ENCODE peak calls at places on chromosome 13, in six cellular contexts. X is psoas muscle, N is IMR-90, F is left ventricle myocardium inferior, J is HFF-Myc, B is heart right ventricle. I is an unnamed sample.

GRCh38 chr13:59024434-59024833 is 1139.3 kb downstream of the DIAPH3 start:
- DNase-seq in X (no peak), N (no peak), F (no peak), J (no peak), B (no peak), I (no peak)

GRCh38 chr13:82747948-82748347 is 1134.3 kb downstream of the SLITRK1 start:
- DNase-seq in X (no peak), N (peak), F (no peak), J (peak), B (no peak), I (peak)

GRCh38 chr13:51328488-51328887 is 11.0 kb upstream of the SERPINE3 start:
- DNase-seq in X (no peak), N (no peak), F (no peak), J (no peak), B (no peak), I (no peak)

GRCh38 chr13:40981949-40982348 is 37.2 kb downstream of the ELF1 start:
- DNase-seq in X (no peak), N (no peak), F (no peak), J (no peak), B (no peak), I (no peak)

GRCh38 chr13:77521595-77522367 is 13.7 kb upstream of the SCEL start:
- DNase-seq in X (no peak), N (no peak), F (no peak), J (no peak), B (no peak), I (peak)

GRCh38 chr13:107450931-107451330 is 764.4 kb downstream of the LIG4 start:
- DNase-seq in X (peak), N (peak), F (no peak), J (no peak), B (no peak), I (peak)

GRCh38 chr13:114151565-114152284 is 19.3 kb upstream of the RASA3 start:
- DNase-seq in X (peak), N (no peak), F (no peak), J (no peak), B (no peak), I (no peak)

GRCh38 chr13:102913924-102914628 is 68.2 kb downstream of the ERCC5 start:
- DNase-seq in X (no peak), N (peak), F (no peak), J (no peak), B (no peak), I (peak)

GRCh38 chr13:26538363-26539317 is 18.8 kb upstream of the WASF3 start:
- DNase-seq in X (no peak), N (no peak), F (no peak), J (no peak), B (no peak), I (no peak)

GRCh38 chr13:95357875-95358274 is 56.6 kb upstream of the ABCC4 start:
- DNase-seq in X (no peak), N (no peak), F (no peak), J (no peak), B (no peak), I (no peak)

GRCh38 chr13:99657848-99658265 is 156.6 kb downstream of the TM9SF2 start:
- DNase-seq in X (peak), N (no peak), F (peak), J (no peak), B (peak), I (peak)

GRCh38 chr13:60519496-60519895 is 122.5 kb downstream of the TDRD3 start:
- DNase-seq in X (no peak), N (no peak), F (no peak), J (no peak), B (no peak), I (no peak)

GRCh38 chr13:76820759-76821158 is 65.4 kb downstream of the KCTD12 start:
- DNase-seq in X (peak), N (no peak), F (peak), J (no peak), B (peak), I (no peak)

GRCh38 chr13:82933986-82934385 is 948.3 kb downstream of the SLITRK1 start:
- DNase-seq in X (no peak), N (no peak), F (no peak), J (no peak), B (no peak), I (no peak)

GRCh38 chr13:76971215-76971614 is 20.7 kb upstream of the CLN5 start:
- DNase-seq in X (no peak), N (no peak), F (no peak), J (no peak), B (no peak), I (no peak)

GRCh38 chr13:96780105-96780504 is 214.2 kb downstream of the OXGR1 start:
- DNase-seq in X (no peak), N (no peak), F (no peak), J (no peak), B (no peak), I (no peak)

GRCh38 chr13:40341501-40341900 is 324.9 kb downstream of the FOXO1 start:
- DNase-seq in X (no peak), N (no peak), F (no peak), J (no peak), B (no peak), I (no peak)

GRCh38 chr13:27381601-27382000 is 42.8 kb upstream of the GTF3A start:
- DNase-seq in X (no peak), N (no peak), F (no peak), J (no peak), B (no peak), I (no peak)

GRCh38 chr13:95676100-95676774 is 702 bp upstream of the DNAJC3 start:
- DNase-seq in X (no peak), N (peak), F (no peak), J (no peak), B (no peak), I (peak)

GRCh38 chr13:44436589-44437337 is 63.1 kb downstream of the SERP2 start:
- DNase-seq in X (peak), N (peak), F (peak), J (peak), B (peak), I (peak)

GRCh38 chr13:39876258-39876657 is 220.8 kb downstream of the COG6 start:
- DNase-seq in X (no peak), N (peak), F (no peak), J (peak), B (no peak), I (peak)

GRCh38 chr13:106242554-106242953 is 292.9 kb downstream of the EFNB2 start:
- DNase-seq in X (no peak), N (no peak), F (no peak), J (no peak), B (no peak), I (no peak)

GRCh38 chr13:26561636-26562537 is 4.4 kb downstream of the WASF3 start:
- DNase-seq in X (no peak), N (peak), F (no peak), J (no peak), B (no peak), I (peak)

GRCh38 chr13:51822106-51822840 is 18.3 kb upstream of the DHRS12 start:
- DNase-seq in X (no peak), N (no peak), F (no peak), J (no peak), B (no peak), I (no peak)

GRCh38 chr13:112103971-112104872 is 37.3 kb downstream of the SOX1 start:
- DNase-seq in X (no peak), N (no peak), F (no peak), J (no peak), B (no peak), I (no peak)

GRCh38 chr13:112104873-112105234 is 37.9 kb downstream of the SOX1 start:
- DNase-seq in X (no peak), N (no peak), F (no peak), J (no peak), B (no peak), I (no peak)

GRCh38 chr13:112103260-112103843 is 36.4 kb downstream of the SOX1 start:
- DNase-seq in X (no peak), N (no peak), F (no peak), J (no peak), B (no peak), I (no peak)

GRCh38 chr13:112101360-112101930 is 34.5 kb downstream of the SOX1 start:
- DNase-seq in X (no peak), N (no peak), F (no peak), J (no peak), B (no peak), I (no peak)

DNA sequence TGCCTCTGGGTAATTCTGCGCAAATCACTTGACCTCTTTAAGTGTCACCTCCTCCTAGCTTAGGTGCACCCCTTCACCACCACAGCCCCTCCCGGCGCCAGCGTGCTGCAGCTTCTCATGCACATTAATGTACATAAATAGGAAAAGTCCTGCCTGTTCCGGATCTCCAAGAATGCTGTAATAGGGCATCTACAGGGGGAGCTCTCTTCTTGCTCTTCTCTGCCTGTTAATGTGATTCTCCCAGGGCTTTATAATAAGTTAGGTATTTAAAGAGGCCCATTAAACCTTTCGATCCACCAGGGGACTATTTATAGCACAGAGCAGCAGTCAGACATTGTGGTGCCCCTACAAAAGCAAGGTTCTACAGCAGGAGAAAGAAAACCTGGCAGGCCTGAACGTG is 35.3 kb downstream of the SOX1 start:
- DNase-seq in X (no peak), N (no peak), F (no peak), J (no peak), B (no peak), I (no peak)
- TF ChIP-seq CTCF in X (no peak), N (no peak), F (peak), J (no peak), B (peak), I (no peak)

DNA sequence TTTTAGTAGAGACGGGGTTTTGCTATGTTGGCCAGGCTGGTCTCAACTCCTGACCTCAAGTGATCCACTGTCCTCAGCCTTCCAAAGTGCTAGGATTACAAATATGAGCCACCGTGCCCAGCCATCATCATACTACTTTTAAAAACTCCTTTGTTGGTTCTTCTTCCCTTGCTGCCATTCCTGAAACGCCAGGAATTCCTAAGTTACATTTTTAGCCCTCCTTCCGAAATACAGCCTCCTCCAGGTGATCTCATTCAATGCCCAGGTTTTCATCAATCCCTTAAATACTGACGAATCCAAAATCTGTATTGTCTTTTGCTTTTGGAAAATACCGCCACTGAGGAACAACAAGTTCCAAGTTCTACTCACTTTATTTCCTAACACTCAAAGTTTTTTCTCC is 25.3 kb upstream of the EBPL start:
- DNase-seq in X (no peak), N (no peak), F (no peak), J (no peak), B (no peak), I (no peak)
- H3K4me3 ChIP-seq in X (no peak), N (no peak), F (no peak), J (no peak), B (no peak), I (no peak)

DNA sequence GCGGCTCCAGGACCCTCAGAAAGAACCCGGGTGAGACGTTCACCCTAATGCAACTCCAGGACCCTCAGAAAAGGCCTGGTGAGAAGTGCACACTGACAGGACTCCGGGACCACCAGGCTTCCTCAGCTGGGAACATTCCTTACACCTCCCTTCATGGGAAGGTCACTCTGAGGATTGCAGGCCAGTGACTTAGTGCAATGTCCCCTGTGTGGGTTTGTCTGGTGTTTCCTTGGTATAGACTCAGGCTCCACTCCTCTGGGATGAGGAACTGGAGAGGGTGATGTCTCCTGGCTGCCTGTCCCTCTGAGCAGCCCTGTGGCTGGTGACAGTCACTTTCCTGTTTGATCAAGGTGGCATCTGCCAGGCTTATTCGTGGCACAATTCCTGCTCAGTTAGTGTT is 49.7 kb downstream of the TEX29 start:
- DNase-seq in X (no peak), N (no peak), F (no peak), J (no peak), B (no peak), I (no peak)
- TF ChIP-seq CTCF in X (no peak), N (no peak), F (no peak), J (no peak), B (no peak), I (no peak)

DNA sequence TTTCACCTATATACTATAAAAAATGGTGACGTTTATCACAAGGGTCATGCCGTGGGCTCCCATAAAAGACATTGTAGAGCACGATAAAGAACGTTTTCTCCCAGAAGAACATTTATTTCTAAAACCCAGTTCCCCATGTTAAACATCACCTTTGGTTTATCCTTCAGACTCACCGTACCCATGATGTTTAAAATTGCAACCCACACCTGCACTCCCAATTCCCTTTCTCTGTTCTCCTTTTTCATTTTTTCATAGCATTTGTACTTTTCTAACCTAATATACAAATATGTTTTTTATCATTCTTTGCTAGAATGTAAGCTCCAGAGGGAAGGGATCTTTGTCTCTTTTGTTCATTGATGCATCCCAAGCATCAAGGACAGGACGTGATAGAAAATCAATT is 2.0 kb downstream of the RCBTB2 start:
- DNase-seq in X (no peak), N (no peak), F (no peak), J (no peak), B (no peak), I (no peak)
- H3K4me3 ChIP-seq in X (no peak), N (no peak), F (no peak), J (no peak), B (no peak), I (no peak)

GRCh38 chr13:112916296-112916695 is 52.7 kb upstream of the MCF2L start:
- DNase-seq in X (no peak), N (no peak), F (no peak), J (no peak), B (no peak), I (no peak)

GRCh38 chr13:112918746-112919145 is 50.3 kb upstream of the MCF2L start:
- DNase-seq in X (no peak), N (no peak), F (no peak), J (no peak), B (no peak), I (no peak)

GRCh38 chr13:112912726-112913440 is 56.1 kb upstream of the MCF2L start:
- DNase-seq in X (no peak), N (no peak), F (no peak), J (no peak), B (no peak), I (no peak)

GRCh38 chr13:112917731-112918130 is 51.3 kb upstream of the MCF2L start:
- DNase-seq in X (no peak), N (no peak), F (no peak), J (no peak), B (no peak), I (no peak)

DNA sequence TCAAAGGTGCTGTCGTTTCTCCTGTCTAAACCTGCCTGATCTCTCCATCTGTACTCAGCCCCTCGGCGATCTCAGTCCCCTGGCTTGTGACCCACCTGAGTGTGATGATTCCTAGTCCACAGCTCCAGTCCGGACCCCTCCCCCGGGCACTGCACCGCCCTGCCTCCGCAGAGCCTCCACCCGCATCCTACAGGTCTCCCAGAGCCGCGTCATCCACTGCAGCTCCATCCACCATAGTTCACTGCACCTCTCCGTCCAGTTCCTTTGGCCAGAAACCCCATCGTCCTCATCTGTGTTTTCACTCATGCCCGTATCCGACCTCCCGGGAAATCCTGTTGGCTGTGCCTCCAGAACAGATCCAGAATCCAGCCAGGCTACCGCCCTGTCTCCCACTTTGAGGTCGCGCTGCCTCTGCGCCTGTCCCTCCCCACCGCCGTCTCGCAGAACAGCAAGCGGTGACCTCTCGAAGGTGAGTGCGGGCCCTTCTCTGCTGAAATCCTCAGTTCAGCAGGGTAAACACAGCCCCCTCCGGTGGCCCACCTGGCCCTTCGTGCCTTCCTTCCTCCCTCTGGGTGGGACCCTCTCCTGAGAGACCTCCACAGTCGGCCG is 51.9 kb upstream of the MCF2L start:
- DNase-seq in X (no peak), N (no peak), F (no peak), J (no peak), B (no peak), I (no peak)
- TF ChIP-seq CTCF in X (no peak), N (no peak), F (no peak), J (no peak), B (no peak), I (no peak)

GRCh38 chr13:80337011-80337688 is 3.8 kb downstream of the SPRY2 start:
- DNase-seq in X (no peak), N (no peak), F (no peak), J (no peak), B (no peak), I (no peak)
- H3K4me3 ChIP-seq in X (peak), N (peak), F (peak), J (peak), B (peak), I (peak)

GRCh38 chr13:90732049-90732448 is 615.4 kb upstream of the MIR17HG start:
- DNase-seq in X (no peak), N (no peak), F (no peak), J (no peak), B (no peak), I (no peak)
- TF ChIP-seq CTCF in X (no peak), N (no peak), F (no peak), J (no peak), B (no peak), I (peak)

GRCh38 chr13:30394798-30395191 is 27.5 kb upstream of the UBE2L5 start:
- DNase-seq in X (no peak), N (peak), F (no peak), J (no peak), B (no peak), I (peak)
- H3K4me3 ChIP-seq in X (peak), N (peak), F (peak), J (peak), B (peak), I (peak)

GRCh38 chr13:98546402-98546801 is 30.5 kb downstream of the STK24 start:
- DNase-seq in X (no peak), N (no peak), F (no peak), J (no peak), B (no peak), I (no peak)
- TF ChIP-seq CTCF in X (no peak), N (no peak), F (no peak), J (no peak), B (no peak), I (no peak)

DNA sequence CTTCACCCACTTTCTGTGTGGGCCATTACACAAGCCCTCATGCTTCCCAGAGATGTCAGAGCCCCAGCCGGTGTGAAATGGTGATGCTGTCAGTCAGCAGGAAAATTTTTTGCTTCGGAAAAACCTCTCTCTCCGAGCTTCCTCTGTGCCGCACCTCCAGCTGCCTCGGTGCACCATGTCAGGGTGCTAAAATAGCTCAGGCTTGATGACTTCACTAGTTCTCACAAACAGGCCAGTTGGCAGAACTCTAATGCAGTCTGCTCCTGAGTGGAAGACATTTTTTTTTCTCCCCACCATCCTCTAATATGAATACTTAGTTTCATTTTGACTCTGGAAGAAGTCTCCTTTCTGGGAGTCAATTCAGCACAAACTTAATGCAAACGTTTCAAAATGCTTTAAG is 71.3 kb downstream of the KLF12 start:
- DNase-seq in X (peak), N (peak), F (peak), J (no peak), B (peak), I (peak)
- H3K4me3 ChIP-seq in X (peak), N (peak), F (peak), J (no peak), B (peak), I (peak)